ENCODE peak calls at places on chromosomes 1 and 21, in nine cellular contexts. C is stimulated activated CD4-positive, alpha-beta T cell treated with anti-CD3 and anti-CD28 coated beads, Interleukin-2, amount 100 ng/mL, for 48 hours; R is NCI-H345; H is effector CD4-positive, alpha-beta T cell; P is heart left ventricle; A is NCI-H1092 treated with DMSO at 0.1 percent for 48 hours; Y is IMR-90; E is RWPE1; T is dorsolateral prefrontal cortex. X is an unnamed sample.

GRCh38 chr1:54173681-54174080 is 20.9 kb upstream of the CDCP2 start:
- DNase-seq in C (no peak), R (no peak), H (no peak), P (no peak), A (no peak), Y (no peak), E (no peak), T (peak), X (no peak)

GRCh38 chr1:59701376-59701775 is 113.4 kb upstream of the HOOK1 start:
- DNase-seq in C (no peak), R (no peak), H (no peak), P (no peak), A (no peak), Y (peak), E (no peak), T (no peak), X (no peak)

GRCh38 chr1:27523666-27524020 is 33.7 kb upstream of the WASF2 start:
- DNase-seq in C (no peak), R (no peak), H (no peak), P (no peak), A (no peak), Y (no peak), E (no peak), T (no peak), X (no peak)

GRCh38 chr1:212700597-212700891 is 904 bp upstream of the BATF3 start:
- DNase-seq in C (no peak), R (no peak), H (no peak), P (no peak), A (no peak), Y (no peak), E (no peak), T (no peak), X (no peak)

GRCh38 chr1:62946516-62946915 is 162.6 kb downstream of the ATG4C start:
- DNase-seq in C (no peak), R (no peak), H (no peak), P (no peak), A (no peak), Y (no peak), E (no peak), T (no peak), X (no peak)

GRCh38 chr1:183164350-183164749 is 21.7 kb upstream of the LAMC2 start:
- DNase-seq in C (no peak), R (no peak), H (no peak), P (no peak), A (no peak), Y (peak), E (peak), T (no peak), X (no peak)

GRCh38 chr1:156689960-156690672 is 12.9 kb upstream of the NES start:
- DNase-seq in C (no peak), R (peak), H (no peak), P (no peak), A (no peak), Y (no peak), E (no peak), T (no peak), X (no peak)

GRCh38 chr1:64263856-64264255 is 60.4 kb downstream of the UBE2U start:
- DNase-seq in C (no peak), R (no peak), H (no peak), P (no peak), A (no peak), Y (no peak), E (no peak), T (no peak), X (no peak)

GRCh38 chr1:113809651-113810602 is 2.3 kb downstream of the RSBN1 start:
- DNase-seq in C (no peak), R (no peak), H (no peak), P (no peak), A (no peak), Y (peak), E (no peak), T (no peak), X (no peak)

GRCh38 chr1:20552728-20553571 is 577 bp downstream of the FAM43B start:
- DNase-seq in C (no peak), R (no peak), H (no peak), P (peak), A (no peak), Y (peak), E (peak), T (no peak), X (no peak)

GRCh38 chr21:45280969-45281368 is 6.7 kb downstream of the POFUT2 start:
- DNase-seq in C (no peak), R (no peak), H (no peak), P (no peak), A (no peak), Y (no peak), E (no peak), T (no peak), X (no peak)

GRCh38 chr1:236128646-236129178 is 13.6 kb upstream of the GPR137B start:
- DNase-seq in C (no peak), R (no peak), H (no peak), P (no peak), A (no peak), Y (peak), E (no peak), T (no peak), X (no peak)

GRCh38 chr1:7521803-7522202 is 249.3 kb upstream of the VAMP3 start:
- DNase-seq in C (no peak), R (no peak), H (no peak), P (no peak), A (no peak), Y (no peak), E (no peak), T (no peak), X (no peak)

GRCh38 chr1:224433041-224433670 is 1.4 kb downstream of the WDR26 start:
- DNase-seq in C (no peak), R (no peak), H (peak), P (no peak), A (no peak), Y (no peak), E (no peak), T (no peak), X (no peak)

GRCh38 chr1:58919226-58919985 is 135.6 kb upstream of the JUN start:
- DNase-seq in C (no peak), R (no peak), H (no peak), P (no peak), A (no peak), Y (no peak), E (no peak), T (no peak), X (no peak)

GRCh38 chr1:111723091-111723806 is 15.9 kb downstream of the INKA2 start:
- DNase-seq in C (no peak), R (no peak), H (peak), P (no peak), A (no peak), Y (no peak), E (no peak), T (no peak), X (no peak)

GRCh38 chr1:69569281-69569970 is 1.7 kb downstream of the LRRC7 start:
- DNase-seq in C (no peak), R (no peak), H (no peak), P (no peak), A (no peak), Y (no peak), E (no peak), T (peak), X (no peak)

GRCh38 chr1:31815752-31816484 is at the start of gene SPOCD1:
- DNase-seq in C (peak), R (peak), H (peak), P (peak), A (no peak), Y (peak), E (peak), T (no peak), X (peak)

GRCh38 chr1:60918867-60919266 is 163.5 kb upstream of the NFIA start:
- DNase-seq in C (no peak), R (no peak), H (no peak), P (no peak), A (no peak), Y (no peak), E (no peak), T (no peak), X (no peak)

GRCh38 chr1:8284167-8284566 is 33.7 kb upstream of the SLC45A1 start:
- DNase-seq in C (no peak), R (no peak), H (no peak), P (no peak), A (no peak), Y (peak), E (no peak), T (no peak), X (no peak)

GRCh38 chr1:41354956-41355355 is 6.3 kb upstream of the FOXO6 start:
- DNase-seq in C (no peak), R (no peak), H (no peak), P (peak), A (no peak), Y (no peak), E (no peak), T (no peak), X (no peak)

GRCh38 chr1:17090844-17091243 is 28.4 kb downstream of the PADI2 start:
- DNase-seq in C (no peak), R (no peak), H (no peak), P (no peak), A (no peak), Y (no peak), E (no peak), T (no peak), X (no peak)

GRCh38 chr21:33067045-33067444 is 2.9 kb upstream of the OLIG1 start:
- DNase-seq in C (no peak), R (no peak), H (no peak), P (no peak), A (no peak), Y (no peak), E (no peak), T (no peak), X (no peak)

GRCh38 chr1:161473363-161473762 is 31.9 kb upstream of the FCGR2A start:
- DNase-seq in C (no peak), R (no peak), H (no peak), P (no peak), A (peak), Y (no peak), E (no peak), T (no peak), X (no peak)

GRCh38 chr1:53740621-53741105 is 1.7 kb upstream of the GLIS1 start:
- DNase-seq in C (no peak), R (no peak), H (no peak), P (no peak), A (no peak), Y (peak), E (no peak), T (no peak), X (no peak)

GRCh38 chr1:8873506-8874229 is 4.8 kb downstream of the ENO1 start:
- DNase-seq in C (peak), R (peak), H (peak), P (peak), A (no peak), Y (peak), E (peak), T (peak), X (no peak)

GRCh38 chr21:46551636-46552241 is 53.1 kb downstream of the S100B start:
- DNase-seq in C (peak), R (no peak), H (no peak), P (peak), A (no peak), Y (no peak), E (no peak), T (no peak), X (no peak)

GRCh38 chr1:226708342-226708780 is 30.7 kb downstream of the ITPKB start:
- DNase-seq in C (no peak), R (no peak), H (no peak), P (no peak), A (peak), Y (peak), E (peak), T (no peak), X (no peak)

GRCh38 chr1:179794669-179795068 is 51.6 kb downstream of the FAM163A start:
- DNase-seq in C (no peak), R (no peak), H (no peak), P (no peak), A (no peak), Y (no peak), E (no peak), T (no peak), X (no peak)

GRCh38 chr1:157104598-157105293 is 5.1 kb upstream of the ETV3L start:
- DNase-seq in C (no peak), R (no peak), H (no peak), P (no peak), A (no peak), Y (peak), E (no peak), T (no peak), X (no peak)

GRCh38 chr1:178932966-178933603 is 62.2 kb upstream of the ANGPTL1 start:
- DNase-seq in C (no peak), R (no peak), H (no peak), P (no peak), A (no peak), Y (no peak), E (no peak), T (no peak), X (no peak)

GRCh38 chr1:51636765-51637522 is 20.1 kb downstream of the OSBPL9 start:
- DNase-seq in C (no peak), R (no peak), H (no peak), P (peak), A (no peak), Y (peak), E (peak), T (no peak), X (no peak)

GRCh38 chr1:237583270-237583669 is 307.5 kb downstream of the ZP4 start:
- DNase-seq in C (no peak), R (no peak), H (no peak), P (no peak), A (no peak), Y (no peak), E (no peak), T (no peak), X (no peak)

GRCh38 chr1:198186916-198187580 is 30.2 kb downstream of the NEK7 start:
- DNase-seq in C (no peak), R (no peak), H (no peak), P (no peak), A (no peak), Y (peak), E (no peak), T (no peak), X (no peak)

GRCh38 chr1:17953921-17954320 is 153.7 kb upstream of the IGSF21 start:
- DNase-seq in C (no peak), R (no peak), H (no peak), P (no peak), A (no peak), Y (no peak), E (no peak), T (no peak), X (no peak)

GRCh38 chr1:211589782-211590721 is 11.1 kb upstream of the SLC30A1 start:
- DNase-seq in C (no peak), R (no peak), H (no peak), P (peak), A (no peak), Y (peak), E (no peak), T (no peak), X (peak)

X was measured in substantia nigra.